ENCODE peak calls at places on chromosomes 3 and 15, in four cellular contexts. B is CD14-positive monocyte, I is endothelial cell, M is dorsolateral prefrontal cortex. V is an unnamed sample.

GRCh38 chr3:165206454-165207266 is 10.5 kb upstream of the SLITRK3 start:
- DNase-seq in M (peak), B (no peak), I (peak), V (peak)

GRCh38 chr15:28274211-28274610 is 47.8 kb downstream of the HERC2 start:
- DNase-seq in I (no peak), M (no peak), B (no peak), V (no peak)

GRCh38 chr15:98904466-98905048 is 103.0 kb downstream of the PGPEP1L start:
- DNase-seq in I (peak), M (no peak), B (no peak), V (peak)

GRCh38 chr15:62740141-62741004 is 302.2 kb upstream of the TPM1 start:
- DNase-seq in M (peak), B (no peak), I (no peak), V (no peak)

GRCh38 chr3:143551790-143552189 is 296.5 kb downstream of the SLC9A9 start:
- DNase-seq in M (no peak), I (no peak), B (no peak), V (no peak)

GRCh38 chr3:40546811-40547210 is 22.1 kb downstream of the ZNF621 start:
- DNase-seq in B (no peak), M (no peak), I (no peak), V (no peak)

GRCh38 chr15:88533376-88533775 is 13.1 kb downstream of the DET1 start:
- DNase-seq in I (no peak), M (no peak), B (no peak), V (no peak)

GRCh38 chr3:151761581-151761980 is 27.9 kb downstream of the AADACL2 start:
- DNase-seq in I (no peak), M (no peak), B (no peak), V (no peak)

GRCh38 chr3:35473956-35474355 is 165.4 kb upstream of the ARPP21 start:
- DNase-seq in B (no peak), I (no peak), M (no peak), V (no peak)

GRCh38 chr3:169929830-169930519 is 18.6 kb downstream of the SAMD7 start:
- DNase-seq in I (no peak), B (no peak), M (no peak), V (no peak)

GRCh38 chr3:173733029-173733652 is 335.6 kb downstream of the NLGN1 start:
- DNase-seq in I (no peak), B (no peak), M (no peak), V (peak)

GRCh38 chr15:89820651-89821611 is 6.3 kb upstream of the ANPEP start:
- DNase-seq in B (peak), I (no peak), M (no peak), V (no peak)

GRCh38 chr3:17431004-17431403 is 311.4 kb downstream of the TBC1D5 start:
- DNase-seq in M (no peak), I (no peak), B (no peak), V (peak)